ENCODE peak calls at places on chromosome X, in four cellular contexts. U is colonic mucosa; A is CD8-positive, alpha-beta T cell; S is pancreas. R is an unnamed sample.

GRCh38 chrX:154727418-154728323 is 23.2 kb downstream of the GAB3 start:
- DNase-seq in U (no peak), A (no peak), S (no peak), R (no peak)

GRCh38 chrX:68417651-68418050 is 15.6 kb downstream of the OPHN1 start:
- DNase-seq in U (no peak), A (no peak), S (no peak), R (no peak)

GRCh38 chrX:129777218-129777768 is 2.5 kb upstream of the SASH3 start:
- DNase-seq in U (peak; percentile 54), A (peak; percentile 35), S (no peak), R (peak; percentile 62)

GRCh38 chrX:49178537-49178936 is 6.8 kb downstream of the PLP2 start:
- DNase-seq in U (no peak), A (no peak), S (no peak), R (no peak)

GRCh38 chrX:11968991-11969390 is 169.3 kb upstream of the FRMPD4 start:
- DNase-seq in U (no peak), A (no peak), S (no peak), R (no peak)

GRCh38 chrX:109773374-109773773 is 40.3 kb upstream of the ACSL4 start:
- DNase-seq in U (no peak), A (no peak), S (no peak), R (no peak)

GRCh38 chrX:69077895-69078455 is 87.3 kb downstream of the PJA1 start:
- DNase-seq in U (no peak), A (no peak), S (peak; percentile 17), R (no peak)

GRCh38 chrX:51361251-51361650 is 28.6 kb downstream of the NUDT10 start:
- DNase-seq in U (no peak), A (no peak), S (no peak), R (no peak)

GRCh38 chrX:952816-953215 is 259.6 kb downstream of the CRLF2 start:
- DNase-seq in U (no peak), A (no peak), S (no peak), R (no peak)

GRCh38 chrX:8191022-8191421 is 20.0 kb upstream of the VCX2 start:
- DNase-seq in U (peak; percentile 73), A (no peak), S (no peak), R (no peak)

DNA sequence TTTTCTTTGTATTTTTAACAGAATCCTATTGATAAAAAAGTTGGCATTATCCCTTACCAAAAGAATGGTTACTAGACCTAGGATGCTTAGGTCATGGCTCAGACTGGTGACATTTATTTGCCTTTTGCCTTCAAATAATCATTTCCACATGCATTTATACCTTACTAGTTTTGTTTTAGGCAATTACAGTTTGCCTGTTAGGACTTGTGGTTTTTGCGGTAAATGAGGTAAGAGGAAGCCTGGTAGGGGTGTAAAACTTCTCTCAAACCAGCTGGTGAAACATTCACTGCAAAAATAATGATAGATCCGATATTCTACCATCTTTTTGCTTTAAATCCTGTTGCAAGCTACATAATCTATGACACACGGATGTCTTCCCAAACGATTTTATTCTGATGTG is 12.1 kb downstream of the LAMP2 start:
- DNase-seq in U (no peak), A (no peak), S (no peak), R (no peak)
- H3K27ac ChIP-seq in U (no peak overlapping the region), A (no peak overlapping the region), S (no peak overlapping the region), R (no peak overlapping the region)

DNA sequence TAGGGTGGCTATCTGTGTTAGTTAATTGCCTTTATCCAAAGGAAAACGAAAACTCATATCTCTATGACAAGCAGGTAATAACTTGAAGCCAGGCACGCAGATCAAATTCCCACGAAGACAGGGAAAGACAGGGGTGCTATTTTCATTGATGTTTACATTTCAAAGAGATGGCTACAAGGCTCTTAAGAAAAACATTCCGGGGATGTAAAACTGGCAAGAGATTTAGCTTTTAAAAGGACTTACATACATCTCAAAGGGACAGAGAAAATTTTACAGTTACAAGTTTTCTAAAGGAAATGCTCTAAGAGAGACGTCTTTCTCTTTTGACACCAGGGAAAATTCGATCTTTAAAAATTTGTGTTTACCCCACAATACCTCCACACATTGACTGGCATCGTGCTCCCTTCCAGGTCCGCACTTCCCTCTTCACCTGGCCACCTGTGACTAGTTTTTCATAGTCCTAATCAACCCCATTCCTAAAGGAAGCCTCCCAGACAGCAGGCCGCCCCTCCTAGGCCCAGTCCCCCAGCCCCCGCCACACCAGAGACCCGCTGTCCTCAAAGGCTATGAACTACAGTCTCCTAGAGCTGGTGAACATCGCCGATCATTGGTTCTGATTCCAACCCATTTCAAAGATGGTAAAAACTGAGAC is 700 bp upstream of the ARAF start:
- DNase-seq in U (no peak), A (no peak), S (no peak), R (peak; percentile 10)
- H3K4me1 ChIP-seq in U (no peaks in the 10 kb centered on the region), A (peaks cover 29% of the 10 kb centered on the region), S (peaks cover 3% of the 10 kb centered on the region), R (no peaks in the 10 kb centered on the region)

DNA sequence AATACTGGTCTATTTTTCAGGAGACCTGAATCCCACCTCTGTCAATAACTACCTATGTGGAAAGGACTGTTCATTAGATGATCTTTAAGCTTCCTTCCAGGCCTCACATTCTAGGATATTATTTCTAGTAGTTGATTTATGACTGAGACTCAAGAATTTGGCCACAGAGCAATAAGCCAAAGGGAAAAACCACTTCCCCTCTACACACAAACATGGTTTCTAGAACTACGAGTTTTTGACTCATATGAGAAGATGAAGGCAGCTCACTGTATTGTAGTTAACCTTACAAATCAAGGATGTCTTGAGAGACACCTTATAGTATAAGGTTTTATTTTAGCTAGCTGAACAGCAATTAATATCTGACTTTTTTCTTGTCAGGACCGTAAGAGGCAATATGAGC is 36.9 kb upstream of the GDPD2 start:
- DNase-seq in U (no peak), A (no peak), S (no peak), R (no peak)
- H3K36me3 ChIP-seq in U (no peaks in the 10 kb centered on the region), A (no peaks in the 10 kb centered on the region), S (no peaks in the 10 kb centered on the region), R (no peaks in the 10 kb centered on the region)

GRCh38 chrX:134622813-134623185 is 35.5 kb downstream of the PLAC1 start:
- DNase-seq in U (no peak), A (no peak), S (no peak), R (no peak)

GRCh38 chrX:134622056-134622812 is 36.0 kb downstream of the PLAC1 start:
- DNase-seq in U (no peak), A (no peak), S (no peak), R (no peak)

GRCh38 chrX:134625315-134625718 is 33.0 kb downstream of the PLAC1 start:
- DNase-seq in U (no peak), A (no peak), S (no peak), R (no peak)

GRCh38 chrX:134624046-134624430 is 34.2 kb downstream of the PLAC1 start:
- DNase-seq in U (no peak), A (no peak), S (no peak), R (no peak)

DNA sequence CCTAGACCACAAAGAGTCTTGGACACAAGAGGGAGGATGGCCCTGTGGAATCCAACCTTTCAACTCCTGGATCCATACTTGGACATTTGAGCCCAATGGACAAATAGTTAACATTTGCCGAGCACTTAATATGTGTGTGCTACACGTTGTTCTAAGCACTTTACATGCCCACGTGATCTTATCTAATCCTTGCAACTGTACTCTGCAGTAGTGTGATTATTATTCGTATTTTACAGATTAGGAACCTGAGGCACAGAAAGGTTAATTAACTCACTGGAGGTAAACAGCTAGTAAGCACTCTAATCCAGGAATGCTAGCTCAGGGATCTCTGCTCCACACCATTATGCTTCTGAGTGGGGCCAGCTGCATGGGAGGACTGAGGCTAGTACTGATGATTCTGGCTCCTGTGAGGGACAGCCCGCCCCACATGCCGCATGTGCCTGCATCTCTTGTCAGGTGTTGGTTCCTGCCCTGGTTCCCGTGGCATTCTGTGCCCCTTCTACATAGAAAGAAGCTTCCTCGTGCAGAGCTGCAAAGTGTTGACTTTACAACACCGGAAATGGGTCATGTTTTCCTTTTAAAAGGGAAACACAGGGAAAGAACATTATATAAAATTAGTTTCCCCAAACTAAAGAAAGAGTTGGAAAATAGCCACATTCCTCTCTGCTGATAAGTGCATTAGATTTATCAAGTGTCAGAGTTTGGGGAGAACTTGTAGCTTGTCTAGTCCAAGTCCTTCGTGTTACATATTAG is 34.8 kb downstream of the PLAC1 start:
- DNase-seq in U (no peak), A (no peak), S (no peak), R (no peak)
- H3K27ac ChIP-seq in U (no peak overlapping the region), A (no peak overlapping the region), S (no peak overlapping the region), R (no peak overlapping the region)

DNA sequence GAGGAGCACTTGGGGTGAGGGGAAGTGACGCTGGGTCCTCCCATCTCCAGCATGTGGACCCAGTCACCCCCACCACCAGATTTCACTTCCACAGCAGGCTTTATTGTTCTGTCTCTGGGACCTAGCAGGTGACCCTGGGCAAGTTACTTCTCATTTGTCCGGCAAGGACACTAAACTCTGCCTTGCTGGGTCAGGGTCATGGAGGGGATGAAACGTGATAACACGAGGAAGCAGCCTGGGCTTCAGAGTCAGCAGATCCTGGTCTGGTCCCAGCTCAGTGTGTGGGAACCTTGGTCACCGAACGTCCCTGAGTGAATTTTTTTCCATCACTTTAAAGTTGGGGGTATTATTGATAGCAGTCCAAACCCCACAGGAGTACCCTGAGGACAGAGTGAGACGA is 3.9 kb downstream of the UBA1 start:
- DNase-seq in U (no peak), A (no peak), S (no peak), R (no peak)
- H3K4me1 ChIP-seq in U (peaks cover 16% of the 10 kb centered on the region), A (peaks cover 38% of the 10 kb centered on the region), S (peaks cover 29% of the 10 kb centered on the region), R (no peaks in the 10 kb centered on the region)

DNA sequence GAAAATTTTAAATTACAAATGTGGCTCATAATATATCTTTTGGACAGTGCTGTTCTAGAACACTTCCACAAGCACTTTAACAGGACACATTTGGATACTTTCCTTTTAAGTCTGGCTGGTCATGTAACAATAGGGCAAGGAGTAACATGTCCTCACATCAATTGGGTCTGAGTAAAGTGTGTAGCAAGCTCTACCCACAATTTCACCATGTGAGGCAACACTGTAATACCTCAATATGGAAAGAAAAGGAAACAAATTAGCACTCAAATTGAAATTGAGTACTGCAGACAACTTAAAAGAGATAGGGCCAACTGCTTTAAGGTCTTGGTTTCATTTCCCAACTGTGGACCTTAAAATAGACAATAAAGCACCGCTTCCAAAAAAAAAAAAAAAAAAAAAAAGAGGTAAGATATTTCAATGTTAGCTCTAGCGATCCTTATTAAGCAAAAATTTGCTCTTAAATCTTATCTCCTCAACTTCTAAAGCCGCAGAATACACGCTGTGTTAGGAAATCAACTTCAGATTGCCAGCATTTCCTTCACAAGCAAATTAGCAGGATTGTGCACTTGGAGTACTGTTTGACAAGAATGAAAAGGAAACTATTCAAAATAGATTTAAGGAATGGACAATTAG is 1.7 kb downstream of the CASK start:
- DNase-seq in U (no peak), A (no peak), S (no peak), R (peak; percentile 33)
- H3K36me3 ChIP-seq in U (no peaks in the 10 kb centered on the region), A (no peaks in the 10 kb centered on the region), S (no peaks in the 10 kb centered on the region), R (no peaks in the 10 kb centered on the region)

R was measured in small intestine.